ENCODE peak calls at places on chromosomes 7 and 10, in eight cellular contexts. N is SK-N-SH, R is SJSA1, Q is BE2C, V is tibial artery, W is body of pancreas, B is cardiac muscle cell, U is neuronal stem cell. E is an unnamed sample. For H3K4me1 and H3K27me3, the result is how much of the 10 kb centered on the place peaks cover.

GRCh38 chr10:52645435-52645776 is 127.2 kb downstream of the MBL2 start:
- DNase-seq in N (no peak), V (no peak), B (no peak), Q (no peak), U (no peak), W (no peak), R (no peak), E (no peak)

GRCh38 chr7:55140221-55140980 is 121.6 kb downstream of the EGFR start:
- DNase-seq in Q (peak), B (peak), U (no peak), W (peak), V (no peak), N (no peak), R (no peak), E (no peak)

GRCh38 chr7:108415821-108416536 is 40.3 kb downstream of the NRCAM start:
- DNase-seq in B (peak), Q (peak), V (no peak), R (no peak), U (no peak), N (peak), W (peak), E (no peak)

GRCh38 chr7:70694909-70695803 is 436.8 kb upstream of the GALNT17 start:
- DNase-seq in V (peak), N (peak), B (peak), W (no peak), Q (peak), R (no peak), U (peak), E (no peak)

GRCh38 chr10:93071674-93072224 is 1.9 kb upstream of the CYP26A1 start:
- DNase-seq in Q (no peak), R (peak), W (peak), B (no peak), N (peak), U (no peak), V (no peak), E (no peak)

GRCh38 chr7:80937336-80937735 is 18.5 kb upstream of the SEMA3C start:
- DNase-seq in U (no peak), B (no peak), R (no peak), W (no peak), V (no peak), Q (no peak), N (peak), E (no peak)

GRCh38 chr7:85890244-85890811 is 703.5 kb upstream of the SEMA3D start:
- DNase-seq in W (no peak), U (peak), R (no peak), V (no peak), Q (no peak), B (peak), N (peak), E (no peak)

GRCh38 chr10:3711918-3712317 is 73.1 kb downstream of the KLF6 start:
- DNase-seq in V (no peak), N (no peak), U (no peak), R (no peak), B (no peak), W (no peak), Q (no peak), E (no peak)

GRCh38 chr10:72334832-72335393 is 19.8 kb downstream of the DNAJB12 start:
- DNase-seq in N (peak), U (no peak), R (peak), B (peak), W (peak), V (peak), Q (peak), E (peak)

GRCh38 chr7:151491859-151492258 is 27.8 kb downstream of the RHEB start:
- DNase-seq in V (no peak), B (peak), N (no peak), R (peak), W (no peak), U (no peak), Q (no peak), E (no peak)

GRCh38 chr7:20331912-20332317 is 1.2 kb downstream of the ITGB8 start:
- DNase-seq in U (no peak), V (no peak), Q (no peak), R (no peak), B (no peak), N (no peak), W (no peak), E (no peak)

GRCh38 chr10:114271779-114272167 is 32.7 kb downstream of the VWA2 start:
- DNase-seq in Q (no peak), V (peak), R (peak), N (no peak), U (no peak), W (peak), B (peak), E (no peak)

DNA sequence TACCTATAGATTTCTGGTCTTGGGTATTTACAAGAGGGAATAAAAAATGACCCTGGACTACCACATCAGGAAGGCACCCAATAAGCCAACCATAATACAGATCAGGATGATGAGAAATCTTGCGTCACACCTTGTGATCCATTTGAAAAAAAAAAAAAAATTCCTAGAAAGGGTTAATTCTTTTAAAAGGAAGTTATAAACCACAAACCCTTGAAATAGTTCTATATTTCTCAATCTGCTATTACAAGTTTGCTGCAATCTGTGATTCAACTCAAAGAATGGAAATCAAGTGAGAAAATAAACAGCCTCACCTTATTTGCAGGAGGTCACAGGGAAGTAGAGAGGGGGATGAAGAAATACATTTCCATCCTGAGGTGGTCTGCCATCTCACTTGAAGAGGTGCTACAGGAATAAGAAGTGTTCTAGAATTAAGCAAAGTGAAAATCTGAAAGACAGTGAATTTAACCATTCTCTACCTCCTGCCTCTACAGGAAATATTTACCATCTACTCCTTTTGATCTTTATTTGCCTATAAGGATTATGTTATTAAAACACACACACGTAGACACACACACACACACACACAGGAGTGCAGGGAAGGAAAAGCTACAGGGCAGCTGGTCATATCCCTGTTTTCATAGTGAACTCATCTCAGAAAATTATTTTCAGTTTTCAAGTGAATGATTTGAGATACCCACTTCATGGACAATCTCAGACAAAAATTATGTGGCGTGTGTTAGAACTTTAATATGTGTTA is 231.2 kb upstream of the CELF2 start:
- DNase-seq in N (no peak), U (no peak), V (no peak), B (peak), R (no peak), Q (no peak), W (no peak), E (no peak)
- H3K4me1 ChIP-seq in N (under half), U (under half), V (under half), B (under half), R (half or more), Q (under half), W (under half), E (under half)

GRCh38 chr7:135718219-135718618 is 9.8 kb downstream of the SLC13A4 start:
- DNase-seq in V (no peak), W (no peak), U (no peak), B (no peak), R (no peak), Q (no peak), N (no peak), E (no peak)
- H3K27me3 ChIP-seq in V (under half), W (under half), U (under half), B (under half), R (under half), Q (under half), N (under half), E (under half)

GRCh38 chr7:596819-597182 is 77.2 kb upstream of the PDGFA start:
- DNase-seq in W (no peak), R (no peak), U (no peak), N (no peak), V (no peak), B (no peak), Q (no peak), E (no peak)

GRCh38 chr7:595621-596010 is 76.0 kb upstream of the PDGFA start:
- DNase-seq in N (no peak), Q (no peak), R (no peak), W (no peak), B (no peak), U (no peak), V (no peak), E (no peak)

GRCh38 chr7:594920-595620 is 75.4 kb upstream of the PDGFA start:
- DNase-seq in Q (no peak), B (no peak), W (no peak), N (no peak), R (no peak), V (no peak), U (no peak), E (no peak)

GRCh38 chr7:597348-598178 is 77.9 kb upstream of the PDGFA start:
- DNase-seq in N (no peak), V (no peak), W (no peak), Q (no peak), R (no peak), U (no peak), B (no peak), E (no peak)

DNA sequence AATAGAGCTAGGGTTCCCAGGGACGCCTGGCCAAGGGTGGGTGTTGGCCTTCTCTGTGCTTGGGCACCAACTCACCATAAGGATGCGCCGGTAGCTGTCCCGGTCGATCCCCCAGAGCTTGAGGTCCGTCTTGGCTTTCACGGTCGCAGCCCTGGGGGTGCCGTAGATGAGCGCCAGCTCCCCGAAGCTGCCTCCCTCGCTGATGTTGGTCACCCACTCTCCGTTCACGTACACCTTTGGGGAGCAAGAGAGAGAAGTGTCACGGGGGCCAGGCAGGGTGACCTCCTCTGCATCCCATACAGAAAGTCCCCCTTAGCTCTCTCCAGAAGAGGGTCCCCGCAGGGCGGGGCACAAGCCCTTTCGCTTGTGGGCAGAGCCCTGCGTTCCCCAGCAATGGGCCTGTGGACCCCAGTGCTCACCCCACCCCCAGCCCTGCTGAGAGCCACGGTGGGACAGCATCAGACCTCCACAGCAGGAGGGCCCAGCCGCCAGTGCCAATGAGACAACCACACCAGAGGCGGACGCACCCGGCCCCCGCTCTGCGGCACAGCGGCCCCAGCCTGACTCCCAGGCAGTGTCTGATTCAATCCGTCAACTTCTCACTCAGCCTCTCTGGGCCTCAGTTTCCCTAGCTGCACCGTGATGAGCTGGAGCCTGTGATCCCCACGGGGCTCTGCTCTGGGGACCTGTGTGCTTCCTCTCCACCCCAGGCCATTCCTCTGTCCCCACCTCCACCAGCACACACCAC is 76.6 kb upstream of the PDGFA start:
- DNase-seq in Q (no peak), R (no peak), N (no peak), V (no peak), W (no peak), B (no peak), U (no peak), E (no peak)
- H3K4me1 ChIP-seq in Q (under half), R (under half), N (under half), V (under half), W (under half), B (under half), U (under half), E (under half)

GRCh38 chr7:27836525-27836924 is 96.6 kb downstream of the TAX1BP1 start:
- DNase-seq in V (no peak), W (no peak), U (no peak), Q (no peak), N (no peak), B (no peak), R (no peak), E (no peak)
- H3K27me3 ChIP-seq in V (under half), W (under half), U (under half), Q (under half), N (under half), B (under half), R (under half), E (under half)

DNA sequence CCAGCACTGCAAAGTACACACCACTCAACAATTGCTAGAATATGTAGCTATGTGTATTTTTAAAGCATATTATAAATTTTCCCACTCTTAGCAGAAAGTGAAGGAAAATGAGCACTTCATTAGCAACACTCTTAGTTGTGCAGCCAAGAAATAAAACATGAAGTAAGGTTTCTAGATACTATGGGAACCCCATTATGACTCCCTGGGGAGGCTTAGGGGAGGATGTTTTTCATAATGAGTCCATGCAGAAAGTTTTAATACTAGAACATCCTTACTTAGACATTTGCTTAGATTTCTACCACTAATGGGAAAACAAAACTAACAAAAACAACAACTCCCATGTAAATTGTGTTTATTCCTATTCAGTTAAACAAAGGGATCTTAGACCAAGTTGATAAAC is 148.4 kb upstream of the HDAC9 start:
- DNase-seq in U (no peak), B (no peak), R (no peak), V (no peak), Q (no peak), N (no peak), W (no peak), E (no peak)
- H3K4me1 ChIP-seq in U (under half), B (under half), R (under half), V (under half), Q (under half), N (under half), W (under half), E (under half)

GRCh38 chr7:130732980-130733865 is 784 bp downstream of the KLF14 start:
- DNase-seq in Q (peak), W (peak), R (peak), U (no peak), V (no peak), B (no peak), N (peak), E (peak)
- H3K27me3 ChIP-seq in Q (half or more), W (under half), R (half or more), U (under half), V (under half), B (half or more), N (half or more), E (under half)

GRCh38 chr10:22097696-22098095 is 94.2 kb upstream of the DNAJC1 start:
- DNase-seq in U (no peak), V (no peak), B (no peak), R (no peak), Q (no peak), N (no peak), W (no peak), E (no peak)
- H3K4me1 ChIP-seq in U (under half), V (under half), B (under half), R (under half), Q (under half), N (under half), W (under half), E (under half)

GRCh38 chr7:155404976-155405375 is 53.0 kb upstream of the EN2 start:
- DNase-seq in N (no peak), W (no peak), B (no peak), U (no peak), Q (no peak), R (no peak), V (no peak), E (no peak)
- H3K27me3 ChIP-seq in N (half or more), W (under half), B (half or more), U (under half), Q (half or more), R (under half), V (under half), E (under half)

GRCh38 chr7:129676017-129676897 is 64.7 kb downstream of the NRF1 start:
- DNase-seq in U (no peak), R (no peak), B (peak), Q (no peak), W (peak), V (no peak), N (no peak), E (no peak)

GRCh38 chr7:129675521-129675920 is 64.0 kb downstream of the NRF1 start:
- DNase-seq in B (no peak), W (no peak), Q (no peak), N (no peak), U (no peak), V (no peak), R (no peak), E (no peak)

GRCh38 chr7:129678606-129679005 is 67.1 kb downstream of the NRF1 start:
- DNase-seq in Q (no peak), N (no peak), W (no peak), B (no peak), R (no peak), V (no peak), U (no peak), E (no peak)

GRCh38 chr7:129680400-129680799 is 68.9 kb downstream of the NRF1 start:
- DNase-seq in U (no peak), Q (no peak), N (no peak), W (no peak), B (no peak), V (no peak), R (no peak), E (no peak)

GRCh38 chr7:129677796-129678195 is 66.3 kb downstream of the NRF1 start:
- DNase-seq in W (no peak), N (no peak), R (no peak), U (no peak), V (no peak), Q (no peak), B (no peak), E (no peak)
- H3K4me1 ChIP-seq in W (under half), N (under half), R (under half), U (under half), V (under half), Q (under half), B (under half), E (under half)

GRCh38 chr7:129776397-129776792 is 164.9 kb downstream of the NRF1 start:
- DNase-seq in B (no peak), Q (no peak), U (no peak), N (no peak), W (no peak), R (no peak), V (no peak), E (no peak)
- H3K27me3 ChIP-seq in B (half or more), Q (under half), U (under half), N (under half), W (under half), R (under half), V (under half), E (under half)